ENCODE peak calls at places on chromosomes 7 and 10, in six cellular contexts. C is A549, Y is HepG2, M is K562, N is upper lobe of left lung, X is GM12878. B is an unnamed sample.

GRCh38 chr10:112899396-112900065 is 50.5 kb upstream of the TCF7L2 start:
- ATAC-seq in C (no peak), Y (peak), M (no peak), N (no peak), X (no peak), B (no peak)

GRCh38 chr7:36309716-36310115 is 79.9 kb upstream of the ANLN start:
- ATAC-seq in C (no peak), Y (no peak), M (no peak), N (no peak), X (no peak), B (no peak)

GRCh38 chr7:137920637-137921473 is 74.1 kb upstream of the DGKI start:
- ATAC-seq in C (no peak), Y (no peak), M (no peak), N (peak), X (no peak), B (peak)

GRCh38 chr10:64376169-64376568 is 855.0 kb downstream of the REEP3 start:
- ATAC-seq in C (no peak), Y (peak), M (no peak), N (no peak), X (no peak), B (no peak)

GRCh38 chr7:120920034-120920433 is 30.5 kb upstream of the ING3 start:
- ATAC-seq in C (no peak), Y (no peak), M (no peak), N (no peak), X (no peak), B (no peak)

GRCh38 chr10:33046792-33047191 is 88.8 kb upstream of the ITGB1 start:
- ATAC-seq in C (no peak), Y (no peak), M (no peak), N (no peak), X (no peak), B (no peak)

GRCh38 chr10:3666525-3667302 is 118.3 kb downstream of the KLF6 start:
- ATAC-seq in C (no peak), Y (no peak), M (no peak), N (peak), X (no peak), B (no peak)

GRCh38 chr7:31890751-31891150 is 179.5 kb downstream of the PDE1C start:
- ATAC-seq in C (no peak), Y (no peak), M (no peak), N (peak), X (no peak), B (no peak)

GRCh38 chr10:76649723-76650127 is 987.9 kb downstream of the KCNMA1 start:
- ATAC-seq in C (peak), Y (no peak), M (no peak), N (peak), X (no peak), B (no peak)

GRCh38 chr10:44051584-44052385 is 333.1 kb downstream of the CXCL12 start:
- ATAC-seq in C (no peak), Y (no peak), M (no peak), N (peak), X (no peak), B (no peak)

GRCh38 chr7:126881315-126881714 is 371.4 kb downstream of the GRM8 start:
- ATAC-seq in C (no peak), Y (no peak), M (no peak), N (peak), X (no peak), B (no peak)

GRCh38 chr7:42071372-42072261 is 165.4 kb downstream of the GLI3 start:
- ATAC-seq in C (peak), Y (peak), M (no peak), N (peak), X (no peak), B (peak)

DNA sequence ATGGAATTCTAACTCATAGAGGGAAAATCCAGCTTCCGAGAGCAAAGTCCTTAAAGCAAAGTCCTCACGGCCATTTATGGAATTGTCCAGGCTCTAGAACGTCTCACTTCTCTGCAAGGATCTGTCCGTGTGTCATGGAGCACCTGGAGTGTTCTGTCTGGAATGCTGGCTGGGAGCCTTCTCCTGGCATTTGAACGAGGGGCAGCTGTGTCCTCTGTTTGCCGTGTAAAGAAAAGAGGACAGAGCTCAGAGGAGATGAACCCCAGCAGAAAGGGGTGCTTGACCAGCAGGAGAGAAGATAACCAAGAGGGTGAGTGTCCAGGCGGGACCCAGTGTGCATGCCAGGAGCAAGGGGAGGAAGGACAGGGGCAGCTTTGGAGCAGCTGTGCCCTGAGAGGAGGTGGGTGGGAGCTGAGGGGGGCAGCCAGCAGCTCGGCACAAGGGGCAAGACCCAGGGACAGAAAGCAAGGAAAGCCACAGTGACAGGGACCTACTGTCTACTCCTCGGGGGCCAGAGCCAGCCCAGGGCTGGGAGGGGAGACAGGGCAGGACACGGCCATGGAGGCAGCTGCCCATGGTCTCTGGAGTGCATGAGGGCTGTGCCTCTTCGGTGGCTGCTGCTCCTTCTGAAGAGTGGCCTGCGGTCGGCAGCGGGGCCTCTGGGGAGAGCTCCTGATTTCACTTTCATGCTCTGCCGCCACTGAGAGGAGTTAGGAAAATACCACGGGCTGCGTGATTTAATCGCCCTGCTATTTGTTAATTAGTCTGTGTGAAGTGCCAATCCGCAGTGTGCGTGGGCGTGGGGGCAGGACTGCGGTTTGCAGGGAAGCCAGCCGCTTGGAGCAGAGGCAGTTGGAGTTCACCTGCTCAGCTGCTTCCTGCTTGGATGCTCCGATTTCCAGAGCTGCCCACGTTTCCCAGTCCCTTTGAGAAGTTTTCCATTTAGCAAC is 149.3 kb upstream of the SHH start:
- ATAC-seq in C (no peak), Y (peak), M (no peak), N (peak), X (no peak), B (no peak)
- TF ChIP-seq EP300 in C (no peak), Y (no peak), M (no peak), N (no peak), X (no peak), B (no peak)

DNA sequence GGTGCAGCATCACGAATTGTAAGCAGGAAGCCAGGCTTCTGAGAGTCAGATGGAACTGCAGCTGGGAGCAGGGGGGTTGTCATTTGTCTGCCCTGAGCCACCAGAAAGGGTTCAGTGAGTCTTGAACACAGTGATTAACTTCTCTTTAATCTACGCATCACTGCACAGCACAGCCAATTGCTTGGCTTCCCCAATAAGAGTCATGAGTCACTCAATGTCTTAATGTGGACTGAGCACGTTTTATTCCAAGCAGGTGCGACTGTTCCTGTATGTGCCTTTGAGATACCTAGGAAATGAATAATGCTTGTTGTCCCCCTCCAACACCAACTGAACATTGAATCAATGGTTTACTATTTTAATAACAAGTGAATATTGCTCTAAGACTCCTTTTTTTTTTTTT is 26.0 kb upstream of the PLEKHA1 start:
- ATAC-seq in C (no peak), Y (no peak), M (no peak), N (no peak), X (peak), B (no peak)
- TF ChIP-seq EP300 in C (no peak), Y (no peak), M (no peak), N (no peak), X (no peak), B (no peak)

GRCh38 chr7:123747620-123748141 is 1.1 kb downstream of the WASL start:
- ATAC-seq in C (no peak), Y (peak), M (peak), N (peak), X (peak), B (no peak)

GRCh38 chr7:123750389-123751230 is 1.8 kb upstream of the WASL start:
- ATAC-seq in C (no peak), Y (no peak), M (peak), N (no peak), X (no peak), B (no peak)

GRCh38 chr7:123749537-123749857 is 694 bp upstream of the WASL start:
- ATAC-seq in C (peak), Y (peak), M (peak), N (peak), X (peak), B (peak)

GRCh38 chr7:123748171-123748733 is 551 bp downstream of the WASL start:
- ATAC-seq in C (peak), Y (peak), M (peak), N (peak), X (peak), B (peak)

GRCh38 chr7:123748734-123749536 is at the start of gene WASL:
- ATAC-seq in C (peak), Y (peak), M (peak), N (peak), X (peak), B (peak)
- TF ChIP-seq EP300 in C (no peak), Y (no peak), M (peak), N (no peak), X (peak), B (no peak)

DNA sequence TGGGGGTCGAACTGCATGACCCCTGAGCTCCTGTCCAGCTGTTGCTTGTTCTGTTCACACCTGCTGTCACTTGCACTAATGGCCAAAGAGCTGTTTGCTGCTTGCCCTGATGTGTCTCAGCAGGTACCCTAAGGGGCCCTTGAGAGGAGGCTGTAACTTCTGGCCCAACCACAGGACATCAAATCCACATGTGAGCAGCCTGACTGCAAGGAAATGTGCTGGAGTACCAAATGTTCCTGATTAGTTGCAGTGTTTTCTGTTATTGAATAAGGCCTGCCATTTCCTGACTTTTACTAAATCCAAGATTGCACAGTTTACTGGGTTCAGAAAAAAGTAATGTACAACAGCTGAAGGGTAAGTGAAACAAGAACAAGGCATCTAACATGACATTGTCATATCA is 91.7 kb upstream of the IL6 start:
- ATAC-seq in C (no peak), Y (no peak), M (no peak), N (no peak), X (no peak), B (peak)
- TF ChIP-seq EP300 in C (no peak), Y (no peak), M (no peak), N (no peak), X (no peak), B (no peak)

DNA sequence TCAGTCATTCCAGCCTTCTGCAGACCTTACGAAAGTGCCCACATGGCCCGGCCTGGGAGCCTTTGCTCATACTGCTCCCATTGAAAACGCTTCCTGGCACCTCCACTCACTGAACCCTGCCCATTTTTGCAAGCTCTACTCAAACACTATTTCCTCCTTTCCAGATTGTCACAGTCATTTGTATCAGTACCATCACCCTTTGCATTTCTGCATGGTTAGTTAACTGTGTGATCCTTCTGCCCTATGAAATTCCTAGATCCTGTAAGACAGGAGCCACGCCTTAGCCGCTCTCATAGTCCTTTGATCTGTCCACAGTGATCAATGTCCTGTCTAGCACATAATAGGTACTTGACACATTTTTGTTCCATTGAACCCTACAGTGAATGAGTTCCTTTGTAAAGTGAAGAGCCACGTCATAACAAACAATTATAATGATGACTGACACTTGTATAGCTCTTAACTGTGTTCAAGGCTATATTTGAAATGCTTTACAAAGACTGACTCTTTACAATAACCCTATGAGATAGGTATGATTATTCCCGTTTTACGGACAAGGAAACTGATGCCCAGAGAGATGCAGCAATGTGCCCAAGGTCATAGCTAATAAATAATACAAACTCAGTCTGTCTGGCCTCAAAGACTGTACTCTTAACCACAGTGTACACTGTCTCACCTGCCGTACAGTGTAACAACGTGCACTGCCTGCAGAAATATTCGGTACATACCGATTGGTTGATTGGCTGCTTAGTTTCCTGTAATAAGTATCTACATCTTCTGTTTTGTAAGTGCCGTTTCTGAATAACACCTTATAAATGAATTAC is 16.6 kb upstream of the ITIH2 start:
- ATAC-seq in C (peak), Y (peak), M (peak), N (peak), X (peak), B (no peak)
- TF ChIP-seq EP300 in C (no peak), Y (peak), M (no peak), N (no peak), X (no peak), B (no peak)

GRCh38 chr10:72245949-72246525 is 27.7 kb upstream of the DDIT4 start:
- ATAC-seq in C (no peak), Y (no peak), M (no peak), N (no peak), X (no peak), B (no peak)

GRCh38 chr10:72251635-72252034 is 22.1 kb upstream of the DDIT4 start:
- ATAC-seq in C (no peak), Y (peak), M (no peak), N (no peak), X (no peak), B (no peak)

GRCh38 chr10:72250666-72251065 is 23.1 kb upstream of the DDIT4 start:
- ATAC-seq in C (no peak), Y (peak), M (peak), N (peak), X (no peak), B (peak)

GRCh38 chr10:72244573-72245038 is 28.5 kb upstream of the ASCC1 start:
- ATAC-seq in C (peak), Y (peak), M (peak), N (no peak), X (no peak), B (no peak)

GRCh38 chr10:72248477-72249151 is 25.1 kb upstream of the DDIT4 start:
- ATAC-seq in C (peak), Y (peak), M (peak), N (peak), X (peak), B (peak)
- TF ChIP-seq EP300 in C (no peak), Y (no peak), M (no peak), N (peak), X (peak), B (peak)

GRCh38 chr7:141264511-141264910 is 190.6 kb downstream of the TMEM178B start:
- ATAC-seq in C (no peak), Y (no peak), M (no peak), N (no peak), X (no peak), B (no peak)
- TF ChIP-seq EP300 in C (no peak), Y (no peak), M (no peak), N (no peak), X (no peak), B (no peak)